ENCODE peak calls at places on chromosomes 11 and 22, in six cellular contexts. J is body of pancreas; L is iPS-NIHi11; R is hypothalamus; O is CD8-positive, alpha-beta memory T cell; Z is EL. W is an unnamed sample.
A peak's percentile ranks its signal among the peaks of the same experiment; 100 is the strongest.

GRCh38 chr11:76790251-76790650 is 7.1 kb downstream of the TSKU start:
- DNase-seq in J (no peak), Z (no peak), O (no peak), R (no peak), L (peak; percentile 2), W (no peak)

GRCh38 chr11:16788141-16789060 is 50.0 kb downstream of the C11orf58 start:
- DNase-seq in O (peak; percentile 27), R (no peak), J (peak; percentile 68), Z (peak; percentile 68), L (peak; percentile 89), W (peak; percentile 84)

GRCh38 chr22:35977136-35977535 is 51.5 kb downstream of the RBFOX2 start:
- DNase-seq in Z (peak; percentile 82), R (no peak), L (no peak), O (no peak), J (no peak), W (no peak)

GRCh38 chr22:45212992-45213751 is 27.5 kb downstream of the KIAA0930 start:
- DNase-seq in R (peak; percentile 37), O (no peak), Z (peak; percentile 70), J (no peak), L (no peak), W (no peak)

GRCh38 chr22:33018232-33018864 is 39.8 kb downstream of the SYN3 start:
- DNase-seq in L (peak; percentile 79), R (no peak), O (peak; percentile 3), Z (peak; percentile 51), J (peak; percentile 46), W (peak; percentile 79)

GRCh38 chr11:114293201-114293711 is 2.9 kb upstream of the NNMT start:
- DNase-seq in J (no peak), L (no peak), R (no peak), O (no peak), Z (peak; percentile 30), W (no peak)

GRCh38 chr22:48156603-48157355 is 1394.3 kb downstream of the TBC1D22A start:
- DNase-seq in O (no peak), L (no peak), J (no peak), Z (no peak), R (no peak), W (no peak)

GRCh38 chr11:13061294-13061990 is 52.3 kb downstream of the RASSF10 start:
- DNase-seq in Z (peak; percentile 24), L (no peak), R (no peak), J (no peak), O (no peak), W (no peak)

GRCh38 chr22:22087854-22088657 is 105.5 kb upstream of the TOP3B start:
- DNase-seq in L (no peak), O (no peak), Z (no peak), J (no peak), R (no peak), W (no peak)

GRCh38 chr11:118929496-118930151 is 3.9 kb upstream of the BCL9L start:
- DNase-seq in R (peak; percentile 88), O (peak; percentile 86), Z (peak; percentile 83), L (peak; percentile 76), J (peak; percentile 92), W (peak; percentile 84)

GRCh38 chr22:47197735-47198500 is 435.5 kb downstream of the TBC1D22A start:
- DNase-seq in L (no peak), O (no peak), R (no peak), Z (no peak), J (no peak), W (no peak)

GRCh38 chr11:7665473-7666291 is 7.6 kb downstream of the CYB5R2 start:
- DNase-seq in Z (peak; percentile 65), O (peak; percentile 51), R (no peak), J (peak; percentile 91), L (peak; percentile 90), W (peak; percentile 83)

GRCh38 chr11:8814209-8814922 is 96.6 kb upstream of the AKIP1 start:
- DNase-seq in Z (peak; percentile 58), J (no peak), R (no peak), O (no peak), L (no peak), W (no peak)

GRCh38 chr22:36239150-36239400 is 252 bp downstream of the APOL2 start:
- DNase-seq in O (no peak), L (no peak), J (no peak), R (no peak), Z (no peak), W (no peak)

GRCh38 chr11:2234963-2235362 is 35.4 kb downstream of the ASCL2 start:
- DNase-seq in J (peak; percentile 6), O (no peak), L (no peak), R (no peak), Z (no peak), W (no peak)

GRCh38 chr11:84140386-84141169 is 854.4 kb upstream of the CCDC90B start:
- DNase-seq in J (no peak), Z (no peak), O (no peak), R (no peak), L (no peak), W (no peak)

GRCh38 chr22:35538801-35539321 is 1.8 kb upstream of the RASD2 start:
- DNase-seq in R (no peak), L (peak; percentile 77), J (peak; percentile 27), O (no peak), Z (peak; percentile 41), W (peak; percentile 60)

GRCh38 chr11:59802639-59803176 is 7.9 kb downstream of the MRPL16 start:
- DNase-seq in O (peak; percentile 61), J (no peak), Z (peak; percentile 60), L (no peak), R (no peak), W (no peak)

GRCh38 chr11:127390465-127390864 is 389.9 kb upstream of the KIRREL3 start:
- DNase-seq in L (no peak), R (no peak), O (no peak), J (no peak), Z (no peak), W (no peak)

GRCh38 chr11:115930886-115931537 is 426.8 kb upstream of the CADM1 start:
- DNase-seq in Z (no peak), L (no peak), R (no peak), J (no peak), O (no peak), W (no peak)

GRCh38 chr11:12941671-12942070 is 67.4 kb upstream of the RASSF10 start:
- DNase-seq in Z (no peak), J (no peak), R (no peak), L (no peak), O (no peak), W (no peak)

GRCh38 chr11:831132-831864 is 1.5 kb upstream of the CD151 start:
- DNase-seq in O (no peak), L (no peak), R (no peak), J (no peak), Z (peak; percentile 53), W (no peak)

GRCh38 chr22:41447435-41448188 is 1.0 kb upstream of the TOB2 start:
- DNase-seq in R (peak; percentile 82), L (no peak), Z (peak; percentile 64), O (peak; percentile 69), J (peak; percentile 77), W (peak; percentile 77)

GRCh38 chr11:65160643-65161042 is 9.4 kb upstream of the SPDYC start:
- DNase-seq in J (no peak), Z (no peak), L (no peak), O (no peak), R (no peak), W (no peak)

GRCh38 chr11:11588243-11588642 is 33.6 kb downstream of the GALNT18 start:
- DNase-seq in R (no peak), L (no peak), J (no peak), O (no peak), Z (no peak), W (no peak)

GRCh38 chr11:33211588-33211987 is 45.6 kb upstream of the HIPK3 start:
- DNase-seq in L (no peak), Z (no peak), R (no peak), J (no peak), O (no peak), W (no peak)

GRCh38 chr11:93939084-93939780 is 81.9 kb upstream of the HEPHL1 start:
- DNase-seq in R (no peak), L (no peak), Z (peak; percentile 55), J (no peak), O (no peak), W (no peak)

GRCh38 chr11:31643831-31644230 is 134.3 kb downstream of the ELP4 start:
- DNase-seq in R (no peak), L (no peak), O (no peak), Z (peak; percentile 68), J (no peak), W (no peak)

GRCh38 chr22:46737105-46737975 is 712 bp downstream of the CERK start:
- DNase-seq in O (peak; percentile 65), R (no peak), J (peak; percentile 49), Z (peak; percentile 50), L (peak; percentile 84), W (peak; percentile 64)

GRCh38 chr11:82308979-82309378 is 424.7 kb downstream of the FAM181B start:
- DNase-seq in J (no peak), O (no peak), L (no peak), R (no peak), Z (no peak), W (no peak)

GRCh38 chr11:9687736-9688494 is 24.0 kb downstream of the SWAP70 start:
- DNase-seq in R (no peak), J (peak; percentile 28), O (no peak), L (no peak), Z (peak; percentile 50), W (no peak)

GRCh38 chr22:38940985-38941384 is 16.4 kb upstream of the APOBEC3A start:
- DNase-seq in O (no peak), L (no peak), R (no peak), J (no peak), Z (no peak), W (no peak)

GRCh38 chr11:67167086-67167485 is 48.0 kb downstream of the KDM2A start:
- DNase-seq in R (no peak), J (no peak), O (no peak), Z (peak; percentile 33), L (no peak), W (no peak)

GRCh38 chr11:57214087-57214395 is 23.0 kb downstream of the APLNR start:
- DNase-seq in J (no peak), L (no peak), Z (peak; percentile 13), O (no peak), R (no peak), W (no peak)

GRCh38 chr11:55969845-55970244 is at the start of gene OR10AG1:
- DNase-seq in J (no peak), O (no peak), Z (no peak), R (no peak), L (no peak), W (no peak)

W was measured in nephron progenitor cell.